ENCODE peak calls at places on chromosomes 7 and 10, in five cellular contexts. C is HCT116, L is HL-60, K is Panc1, T is upper lobe of left lung. Z is an unnamed sample.

GRCh38 chr10:32372000-32372875 is 25.3 kb upstream of the EPC1 start:
- DNase-seq in K (no peak), T (no peak), C (no peak), L (no peak), Z (no peak)

GRCh38 chr10:132907901-132908620 is 34.3 kb downstream of the CFAP46 start:
- DNase-seq in C (no peak), K (no peak), L (no peak), T (no peak), Z (no peak)

GRCh38 chr7:155972247-155972646 is 160.0 kb upstream of the SHH start:
- DNase-seq in T (peak; percentile 6), C (no peak), L (no peak), K (no peak), Z (no peak)

GRCh38 chr7:42502022-42502421 is 265.0 kb upstream of the GLI3 start:
- DNase-seq in T (no peak), K (no peak), C (no peak), L (no peak), Z (no peak)

GRCh38 chr7:11513460-11513859 is 318.5 kb downstream of the THSD7A start:
- DNase-seq in K (no peak), T (no peak), C (no peak), L (no peak), Z (no peak)

GRCh38 chr10:129853236-129853946 is 110.7 kb downstream of the EBF3 start:
- DNase-seq in K (no peak), L (no peak), C (no peak), T (no peak), Z (no peak)

GRCh38 chr10:82890573-82890972 is 1015.6 kb downstream of the NRG3 start:
- DNase-seq in L (no peak), K (no peak), C (no peak), T (no peak), Z (no peak)

GRCh38 chr7:111835066-111835465 is 272.8 kb upstream of the IMMP2L start:
- DNase-seq in T (no peak), C (no peak), K (no peak), L (no peak), Z (no peak)

GRCh38 chr10:126349676-126350075 is 38.6 kb downstream of the ADAM12 start:
- DNase-seq in C (no peak), K (no peak), T (no peak), L (no peak), Z (no peak)

GRCh38 chr7:36153571-36154097 is 580 bp downstream of the EEPD1 start:
- DNase-seq in L (peak; percentile 33), C (no peak), K (no peak), T (peak; percentile 46), Z (no peak)

GRCh38 chr7:81769891-81770818 is at the start of gene HGF:
- DNase-seq in K (no peak), L (peak; percentile 28), C (no peak), T (peak; percentile 36), Z (no peak)

GRCh38 chr7:77696643-77697534 is 630 bp downstream of the RSBN1L start:
- DNase-seq in C (no peak), K (no peak), L (peak; percentile 64), T (peak; percentile 48), Z (no peak)

GRCh38 chr7:95874129-95874528 is 101.8 kb downstream of the DYNC1I1 start:
- DNase-seq in K (no peak), T (no peak), L (no peak), C (no peak), Z (no peak)

GRCh38 chr7:81929386-81929785 is 159.5 kb upstream of the HGF start:
- DNase-seq in T (no peak), K (no peak), C (no peak), L (no peak), Z (no peak)

GRCh38 chr10:44817961-44818649 is 93.0 kb upstream of the TMEM72 start:
- DNase-seq in C (no peak), L (no peak), T (no peak), K (no peak), Z (no peak)

GRCh38 chr10:59872892-59873463 is 33.4 kb downstream of the CCDC6 start:
- DNase-seq in K (no peak), C (no peak), L (no peak), T (peak; percentile 82), Z (no peak)

GRCh38 chr7:149599636-149600206 is 102.1 kb upstream of the ZNF746 start:
- DNase-seq in T (no peak), L (peak; percentile 19), K (no peak), C (no peak), Z (no peak)

GRCh38 chr10:19412531-19412930 is 363.9 kb downstream of the MALRD1 start:
- DNase-seq in C (no peak), L (no peak), K (no peak), T (no peak), Z (no peak)

DNA sequence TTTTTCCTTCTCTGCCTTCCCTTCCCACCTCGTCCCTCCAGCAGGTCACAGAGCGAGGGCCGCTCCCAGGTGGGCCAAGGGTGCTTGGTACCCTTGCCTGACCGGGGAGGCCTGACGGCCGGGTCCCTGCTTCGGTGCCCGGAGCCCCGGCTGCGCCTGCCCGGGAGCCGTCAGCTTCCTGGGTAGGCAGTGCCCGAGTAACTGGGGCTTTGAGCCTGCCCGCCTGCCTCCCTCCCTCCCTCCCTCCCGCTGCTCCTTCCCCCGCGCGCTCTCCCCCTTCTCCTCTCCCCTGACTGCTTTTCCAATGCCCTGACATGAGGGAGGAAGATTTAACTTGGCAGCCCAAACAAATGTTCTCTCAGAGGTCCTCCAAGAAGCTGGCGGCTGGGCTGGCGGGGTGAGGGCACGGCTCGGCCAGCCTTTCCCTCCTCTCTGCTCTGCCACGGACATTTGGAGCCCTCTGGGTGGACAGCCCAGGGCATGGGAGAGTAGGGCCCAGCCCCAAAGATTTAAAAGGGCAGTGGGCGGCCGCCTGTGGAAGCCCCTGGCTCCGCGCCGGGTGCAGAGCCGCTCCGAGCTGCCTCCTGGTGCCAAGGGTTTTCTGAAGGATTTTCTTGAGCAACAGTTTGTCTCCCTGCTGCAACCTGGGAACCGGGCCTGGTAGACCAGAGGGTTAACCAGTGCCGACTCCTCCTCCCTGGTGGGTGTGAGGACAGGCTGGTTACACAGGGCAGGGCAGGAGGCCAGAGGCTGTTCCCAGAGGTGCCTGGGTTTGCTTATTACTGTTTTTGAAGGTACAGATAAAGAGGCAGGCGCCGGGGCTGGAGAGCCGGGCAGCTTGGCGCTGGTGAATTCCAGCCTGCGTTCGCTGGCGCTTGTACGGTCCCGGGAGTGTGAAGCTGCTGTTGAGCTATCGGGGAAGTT is 2.1 kb downstream of the ZMIZ1 start:
- DNase-seq in K (no peak), T (peak; percentile 96), L (peak; percentile 79), C (no peak), Z (no peak)
- TF ChIP-seq POLR2AphosphoS5 in K (peak; percentile 34), T (peak; percentile 84), L (peak; percentile 32), C (no peak), Z (no peak)

DNA sequence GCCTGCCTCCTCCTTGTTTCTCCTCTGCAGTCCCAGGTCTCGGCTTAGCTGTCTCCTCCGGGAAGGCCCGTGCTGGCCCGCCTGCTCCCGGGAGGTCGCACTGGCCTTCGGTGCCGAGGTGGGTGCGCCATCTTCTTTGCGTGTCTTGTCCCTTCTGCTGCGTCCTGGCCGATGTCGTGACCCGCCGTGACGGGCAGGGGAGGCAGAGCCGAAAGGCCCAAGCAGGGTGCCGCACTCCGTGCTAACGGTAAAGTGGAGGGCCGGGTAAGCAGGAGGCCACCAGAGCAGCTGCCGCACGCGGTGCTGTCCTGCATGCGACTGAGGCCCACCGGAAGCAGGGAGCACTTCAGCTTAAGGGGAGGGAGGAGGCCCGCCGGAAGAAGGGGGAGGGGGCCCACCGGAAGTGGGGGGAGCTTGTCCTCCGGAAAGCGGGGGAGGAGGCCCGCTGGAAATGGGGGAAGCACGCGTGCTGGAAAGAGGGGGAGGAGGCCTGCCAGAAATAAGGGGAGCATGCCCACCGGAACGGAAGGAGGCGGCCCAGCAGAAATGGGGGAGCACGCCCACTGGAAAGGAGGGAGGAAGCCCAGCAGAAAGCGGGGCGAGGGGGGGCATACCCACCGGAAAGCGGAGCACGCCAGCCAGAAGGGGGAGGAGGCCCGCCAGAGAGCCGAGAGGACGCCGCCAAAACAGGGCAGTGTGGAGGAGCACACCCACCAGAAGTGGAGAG is 71.4 kb downstream of the PROSER2 start:
- DNase-seq in K (no peak), T (no peak), L (no peak), C (no peak), Z (no peak)
- TF ChIP-seq POLR2AphosphoS5 in K (no peak), T (no peak), L (no peak), C (no peak), Z (no peak)

DNA sequence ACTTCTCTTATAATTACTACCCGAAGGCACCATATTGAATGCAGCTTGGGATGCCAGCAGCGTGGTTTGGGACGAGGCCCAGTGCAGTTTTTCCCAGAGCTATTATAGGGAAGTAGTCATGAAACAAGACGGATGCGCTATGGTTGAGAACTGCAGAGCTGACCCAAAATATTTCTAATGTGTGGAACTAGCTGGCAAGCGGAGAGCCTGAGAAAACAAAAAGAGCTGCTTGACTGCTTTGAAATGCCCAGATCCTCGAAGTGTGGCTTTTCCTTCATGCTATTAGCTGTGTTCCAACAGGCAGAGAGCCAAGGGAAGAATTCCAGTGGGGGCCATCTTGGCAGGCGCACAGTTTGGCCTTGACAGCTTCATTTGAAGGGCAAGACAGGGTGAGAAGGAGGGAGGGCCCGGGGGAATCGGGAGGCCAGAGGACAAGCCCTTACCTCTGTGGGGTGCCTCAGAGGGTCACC is 122.7 kb downstream of the CUL2 start:
- DNase-seq in K (no peak), L (no peak), T (peak; percentile 34), C (no peak), Z (no peak)
- TF ChIP-seq POLR2AphosphoS5 in K (no peak), L (no peak), T (no peak), C (no peak), Z (no peak)

GRCh38 chr7:142815099-142815498 is 39.8 kb upstream of the EPHB6 start:
- DNase-seq in L (no peak), T (no peak), C (no peak), K (no peak), Z (no peak)
- TF ChIP-seq POLR2AphosphoS5 in L (no peak), T (no peak), C (no peak), K (no peak), Z (no peak)

GRCh38 chr10:5744849-5745248 is 60.2 kb downstream of the TASOR2 start:
- DNase-seq in K (no peak), L (no peak), T (no peak), C (no peak), Z (no peak)
- TF ChIP-seq POLR2AphosphoS5 in K (no peak), L (no peak), T (no peak), C (no peak), Z (no peak)

GRCh38 chr7:76330245-76330644 is 27.8 kb downstream of the HSPB1 start:
- DNase-seq in L (no peak), K (no peak), C (no peak), T (no peak), Z (no peak)
- TF ChIP-seq POLR2AphosphoS5 in L (no peak), K (no peak), C (no peak), T (no peak), Z (no peak)

Z was measured in GM12892.